ENCODE peak calls at places on chromosomes 12 and 14, in ten cellular contexts. E is psoas muscle; I is GM23248; F is effector memory CD4-positive, alpha-beta T cell; Y is endodermal cell; Q is SK-N-SH; J is lower lobe of right lung; H is endothelial cell of umbilical vein; L is esophagus squamous epithelium; W is astrocyte. V is an unnamed sample.

GRCh38 chr12:27822076-27822712 is 42.2 kb upstream of the MANSC4 start:
- DNase-seq in E (no peak), I (peak; percentile 94), F (peak; percentile 58), Y (peak; percentile 25), Q (no peak), J (no peak), H (peak; percentile 95), L (no peak), W (peak; percentile 94), V (no peak)

GRCh38 chr12:22172501-22172900 is 126.5 kb downstream of the CMAS start:
- DNase-seq in E (no peak), I (no peak), F (no peak), Y (no peak), Q (no peak), J (no peak), H (no peak), L (no peak), W (no peak), V (peak; percentile 11)

GRCh38 chr12:111056618-111057521 is 136.5 kb upstream of the MYL2 start:
- DNase-seq in E (no peak), I (no peak), F (peak; percentile 18), Y (peak; percentile 64), Q (peak; percentile 50), J (no peak), H (no peak), L (no peak), W (no peak), V (no peak)

GRCh38 chr12:15584366-15585041 is 204.7 kb downstream of the EPS8 start:
- DNase-seq in E (no peak), I (peak; percentile 77), F (no peak), Y (no peak), Q (peak; percentile 5), J (no peak), H (peak; percentile 52), L (no peak), W (peak; percentile 53), V (peak; percentile 29)

GRCh38 chr14:97624985-97625384 is 827.8 kb downstream of the VRK1 start:
- DNase-seq in E (no peak), I (no peak), F (no peak), Y (no peak), Q (no peak), J (no peak), H (no peak), L (no peak), W (no peak), V (no peak)

GRCh38 chr12:108890208-108890607 is 10.3 kb downstream of the DAO start:
- DNase-seq in E (no peak), I (peak; percentile 12), F (no peak), Y (peak; percentile 92), Q (no peak), J (no peak), H (peak; percentile 16), L (no peak), W (no peak), V (peak; percentile 25)

GRCh38 chr14:70032447-70032846 is 153.2 kb downstream of the SMOC1 start:
- DNase-seq in E (no peak), I (no peak), F (no peak), Y (peak; percentile 81), Q (no peak), J (no peak), H (no peak), L (no peak), W (no peak), V (no peak)

GRCh38 chr14:55349565-55349964 is 62.1 kb downstream of the ATG14 start:
- DNase-seq in E (no peak), I (no peak), F (no peak), Y (no peak), Q (no peak), J (no peak), H (no peak), L (no peak), W (no peak), V (no peak)

GRCh38 chr12:58765653-58766554 is 154.4 kb downstream of the LRIG3 start:
- DNase-seq in E (no peak), I (peak; percentile 25), F (no peak), Y (no peak), Q (no peak), J (no peak), H (no peak), L (no peak), W (no peak), V (no peak)

GRCh38 chr14:54085137-54085810 is 128.6 kb upstream of the BMP4 start:
- DNase-seq in E (no peak), I (no peak), F (no peak), Y (no peak), Q (no peak), J (no peak), H (no peak), L (no peak), W (peak; percentile 23), V (no peak)

GRCh38 chr12:25251749-25252148 is 1.0 kb upstream of the KRAS start:
- DNase-seq in E (no peak), I (peak; percentile 6), F (no peak), Y (no peak), Q (no peak), J (no peak), H (no peak), L (no peak), W (no peak), V (no peak)

GRCh38 chr12:70691018-70691672 is 53.9 kb upstream of the PTPRB start:
- DNase-seq in E (no peak), I (peak; percentile 43), F (no peak), Y (no peak), Q (no peak), J (no peak), H (peak; percentile 90), L (no peak), W (peak; percentile 89), V (peak; percentile 6)

GRCh38 chr14:63076476-63076875 is 31.2 kb upstream of the KCNH5 start:
- DNase-seq in E (no peak), I (no peak), F (no peak), Y (no peak), Q (no peak), J (no peak), H (no peak), L (no peak), W (no peak), V (no peak)

GRCh38 chr12:43111608-43112007 is 440.4 kb downstream of the ADAMTS20 start:
- DNase-seq in E (no peak), I (no peak), F (no peak), Y (no peak), Q (no peak), J (no peak), H (no peak), L (no peak), W (peak; percentile 83), V (no peak)

GRCh38 chr14:75969126-75969525 is 12.7 kb downstream of the TGFB3 start:
- DNase-seq in E (no peak), I (no peak), F (no peak), Y (no peak), Q (no peak), J (no peak), H (no peak), L (no peak), W (no peak), V (no peak)

GRCh38 chr12:87812711-87813110 is 216.5 kb downstream of the C12orf50 start:
- DNase-seq in E (no peak), I (peak; percentile 22), F (no peak), Y (no peak), Q (no peak), J (no peak), H (no peak), L (no peak), W (peak; percentile 60), V (no peak)
- H3K27ac ChIP-seq in E (no peak overlapping the region), I (peak overlapping the region; percentile 57), F (no peak overlapping the region), Y (no peak overlapping the region), Q (no peak overlapping the region), J (no peak overlapping the region), H (no peak overlapping the region), L (no peak overlapping the region), W (peak overlapping the region; percentile 79), V (no peak overlapping the region)

GRCh38 chr12:62618319-62618718 is 151.7 kb downstream of the MON2 start:
- DNase-seq in E (no peak), I (no peak), F (no peak), Y (no peak), Q (no peak), J (no peak), H (peak; percentile 68), L (no peak), W (no peak), V (no peak)
- H3K4me1 ChIP-seq in E (no peaks in the 10 kb centered on the region), I (no peaks in the 10 kb centered on the region), F (no peaks in the 10 kb centered on the region), Y (peaks cover 29% of the 10 kb centered on the region), Q (no peaks in the 10 kb centered on the region), J (no peaks in the 10 kb centered on the region), H (peaks cover 12% of the 10 kb centered on the region), L (no peaks in the 10 kb centered on the region), W (no peaks in the 10 kb centered on the region), V (no peaks in the 10 kb centered on the region)

GRCh38 chr14:21215879-21216251 is 53.4 kb downstream of the HNRNPC start:
- DNase-seq in E (no peak), I (no peak), F (no peak), Y (no peak), Q (no peak), J (no peak), H (no peak), L (no peak), W (no peak), V (no peak)

GRCh38 chr14:21226467-21226866 is 42.8 kb downstream of the HNRNPC start:
- DNase-seq in E (no peak), I (no peak), F (no peak), Y (no peak), Q (no peak), J (no peak), H (no peak), L (no peak), W (no peak), V (no peak)

GRCh38 chr14:21219120-21219519 is 50.1 kb downstream of the HNRNPC start:
- DNase-seq in E (no peak), I (no peak), F (no peak), Y (no peak), Q (no peak), J (no peak), H (no peak), L (no peak), W (no peak), V (no peak)

GRCh38 chr14:21219561-21220111 is 49.6 kb downstream of the HNRNPC start:
- DNase-seq in E (no peak), I (no peak), F (no peak), Y (no peak), Q (no peak), J (no peak), H (no peak), L (no peak), W (no peak), V (no peak)

GRCh38 chr14:21220874-21221477 is 48.3 kb downstream of the HNRNPC start:
- DNase-seq in E (no peak), I (peak; percentile 43), F (no peak), Y (no peak), Q (no peak), J (no peak), H (no peak), L (no peak), W (no peak), V (no peak)
- H3K36me3 ChIP-seq in E (no peaks in the 10 kb centered on the region), I (peaks cover 59% of the 10 kb centered on the region), F (peaks cover 65% of the 10 kb centered on the region), Y (peaks cover 96% of the 10 kb centered on the region), Q (peaks cover 85% of the 10 kb centered on the region), J (peaks cover 86% of the 10 kb centered on the region), H (peaks cover 35% of the 10 kb centered on the region), L (no peaks in the 10 kb centered on the region), W (peaks cover 64% of the 10 kb centered on the region), V (peaks cover 93% of the 10 kb centered on the region)

DNA sequence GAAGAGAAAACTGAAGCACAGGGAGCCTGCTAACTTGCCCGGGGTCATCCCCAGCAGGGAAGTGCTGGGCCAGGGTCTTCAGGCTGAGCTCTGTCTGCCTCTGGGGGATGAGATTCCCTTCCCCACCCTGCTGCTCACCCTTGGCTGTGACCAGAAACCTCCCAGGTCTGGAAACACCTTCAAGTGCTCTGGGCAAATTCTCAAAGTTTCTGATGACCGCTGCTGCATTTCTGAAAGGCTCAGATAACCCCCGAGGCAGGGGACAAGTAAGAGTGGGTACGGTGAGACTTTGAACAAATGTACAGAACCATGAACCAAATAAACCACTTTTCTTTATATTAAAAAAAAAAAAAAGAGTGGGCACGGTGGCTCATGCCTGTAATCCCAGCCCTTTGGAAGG is 41.3 kb downstream of the LTBP2 start:
- DNase-seq in E (peak; percentile 29), I (no peak), F (no peak), Y (no peak), Q (no peak), J (no peak), H (no peak), L (no peak), W (no peak), V (no peak)
- H3K27ac ChIP-seq in E (peak overlapping the region; percentile 47), I (peak overlapping the region; percentile 96), F (no peak overlapping the region), Y (no peak overlapping the region), Q (peak overlapping the region; percentile 92), J (peak overlapping the region; percentile 57), H (peak overlapping the region; percentile 92), L (peak overlapping the region; percentile 75), W (peak overlapping the region; percentile 99), V (peak overlapping the region; percentile 95)